ENCODE peak calls at places on chromosomes 12 and 14, in six cellular contexts. F, V, J, X, N and I are unnamed samples.

GRCh38 chr12:3797649-3798048 is 44.7 kb upstream of the CRACR2A start:
- DNase-seq in F (no peak), V (no peak), J (no peak), X (no peak), N (no peak), I (no peak)

GRCh38 chr14:103206023-103206481 is 82.8 kb downstream of the TNFAIP2 start:
- DNase-seq in F (no peak), V (no peak), J (no peak), X (no peak), N (no peak), I (no peak)

GRCh38 chr14:64711039-64711438 is 6.8 kb downstream of the PLEKHG3 start:
- DNase-seq in F (no peak), V (no peak), J (no peak), X (no peak), N (no peak), I (no peak)

GRCh38 chr12:123889848-123890535 is 82.6 kb downstream of the CCDC92 start:
- DNase-seq in F (no peak), V (no peak), J (no peak), X (no peak), N (no peak), I (no peak)

GRCh38 chr12:53659011-53659551 is 16.8 kb downstream of the ATP5MC2 start:
- DNase-seq in F (no peak), V (peak), J (peak), X (peak), N (no peak), I (no peak)

GRCh38 chr14:74848768-74849167 is 27.2 kb downstream of the PROX2 start:
- DNase-seq in F (no peak), V (no peak), J (no peak), X (no peak), N (no peak), I (no peak)

GRCh38 chr14:32724864-32725550 is 213.7 kb upstream of the NPAS3 start:
- DNase-seq in F (no peak), V (peak), J (no peak), X (no peak), N (no peak), I (peak)

GRCh38 chr14:78764240-78764639 is 594.1 kb downstream of the NRXN3 start:
- DNase-seq in F (no peak), V (peak), J (no peak), X (no peak), N (no peak), I (no peak)

GRCh38 chr12:106127289-106128126 is 11.2 kb downstream of the NUAK1 start:
- DNase-seq in F (no peak), V (peak), J (peak), X (peak), N (no peak), I (no peak)

GRCh38 chr12:9786726-9787339 is 26.1 kb upstream of the CD69 start:
- DNase-seq in F (no peak), V (no peak), J (no peak), X (no peak), N (no peak), I (no peak)

GRCh38 chr12:92938018-92938417 is 8.9 kb upstream of the EEA1 start:
- DNase-seq in F (no peak), V (no peak), J (no peak), X (no peak), N (no peak), I (no peak)

GRCh38 chr12:92928962-92929915 is at the start of gene EEA1:
- DNase-seq in F (peak), V (peak), J (peak), X (peak), N (peak), I (peak)

GRCh38 chr12:92929957-92930356 is 862 bp upstream of the EEA1 start:
- DNase-seq in F (no peak), V (no peak), J (peak), X (no peak), N (no peak), I (no peak)

GRCh38 chr12:92930421-92930820 is 1.3 kb upstream of the EEA1 start:
- DNase-seq in F (no peak), V (no peak), J (no peak), X (no peak), N (no peak), I (no peak)

DNA sequence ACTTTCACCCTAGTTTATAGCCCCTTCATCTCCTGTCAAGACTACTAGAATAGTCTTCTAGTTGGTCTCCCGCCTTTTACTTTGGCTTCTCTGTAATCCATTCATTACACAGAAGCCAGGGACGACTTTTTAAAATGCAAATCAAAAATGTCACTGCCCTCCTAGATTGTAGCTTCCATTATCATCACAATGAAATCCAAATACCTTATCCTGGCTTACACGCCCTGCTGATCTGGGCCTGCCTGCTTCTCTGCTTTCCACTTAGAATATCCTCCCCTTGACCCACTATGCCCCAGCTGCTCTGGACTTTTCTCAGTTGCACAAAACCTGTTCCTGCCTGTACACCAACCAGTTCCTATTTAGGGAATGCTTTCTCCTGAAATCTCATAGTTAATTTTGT is 4.5 kb upstream of the EEA1 start:
- DNase-seq in F (no peak), V (no peak), J (no peak), X (no peak), N (no peak), I (no peak)
- TF ChIP-seq BHLHE40 in F (no peak), V (no peak), J (no peak), X (no peak), N (no peak), I (no peak)

DNA sequence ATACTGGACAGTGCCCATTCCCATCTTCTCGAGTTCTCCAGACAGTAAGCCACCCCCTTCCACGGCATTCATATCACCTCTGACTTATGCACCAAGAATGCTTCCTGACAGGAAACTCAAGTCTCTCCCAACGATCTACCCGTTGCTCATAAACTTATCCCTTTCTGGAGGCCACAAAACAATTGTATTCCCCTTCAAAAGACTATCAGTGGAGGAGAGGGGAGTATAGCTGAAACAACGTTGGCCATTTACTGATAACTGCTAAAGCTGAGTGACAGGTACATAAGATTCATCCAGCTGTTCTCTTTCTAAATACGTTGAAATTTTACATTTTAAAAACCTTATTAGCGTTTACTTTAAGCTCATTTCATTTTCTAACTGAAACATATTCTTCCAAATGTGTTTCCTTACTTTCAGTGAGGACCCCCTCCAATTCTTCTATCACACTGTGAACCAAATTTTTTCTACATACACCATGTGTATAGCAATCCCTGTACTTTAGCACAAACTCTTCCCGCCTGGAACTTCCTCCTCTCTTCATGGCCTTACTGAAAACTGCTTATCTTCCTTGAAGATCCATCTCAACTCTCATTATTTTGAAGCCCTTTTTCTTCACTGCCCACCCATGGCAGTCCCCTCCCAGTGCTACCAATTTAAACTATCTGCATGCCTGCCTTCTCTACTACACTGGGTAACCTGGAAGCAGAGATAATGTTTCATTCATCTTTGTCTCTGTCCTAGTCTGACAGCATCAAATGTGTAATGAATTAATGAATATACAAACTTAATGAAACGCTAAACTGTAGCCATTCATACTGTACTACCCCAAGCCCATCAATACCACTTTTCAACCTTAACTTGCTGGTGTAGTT is 28.8 kb downstream of the ATXN2 start:
- DNase-seq in F (peak), V (peak), J (peak), X (no peak), N (no peak), I (no peak)
- TF ChIP-seq BHLHE40 in F (no peak), V (no peak), J (no peak), X (no peak), N (no peak), I (no peak)

GRCh38 chr14:76810953-76811400 is 1.7 kb downstream of the ANGEL1 start:
- DNase-seq in F (no peak), V (peak), J (peak), X (peak), N (no peak), I (peak)
- TF ChIP-seq BHLHE40 in F (no peak), V (no peak), J (no peak), X (no peak), N (no peak), I (no peak)

DNA sequence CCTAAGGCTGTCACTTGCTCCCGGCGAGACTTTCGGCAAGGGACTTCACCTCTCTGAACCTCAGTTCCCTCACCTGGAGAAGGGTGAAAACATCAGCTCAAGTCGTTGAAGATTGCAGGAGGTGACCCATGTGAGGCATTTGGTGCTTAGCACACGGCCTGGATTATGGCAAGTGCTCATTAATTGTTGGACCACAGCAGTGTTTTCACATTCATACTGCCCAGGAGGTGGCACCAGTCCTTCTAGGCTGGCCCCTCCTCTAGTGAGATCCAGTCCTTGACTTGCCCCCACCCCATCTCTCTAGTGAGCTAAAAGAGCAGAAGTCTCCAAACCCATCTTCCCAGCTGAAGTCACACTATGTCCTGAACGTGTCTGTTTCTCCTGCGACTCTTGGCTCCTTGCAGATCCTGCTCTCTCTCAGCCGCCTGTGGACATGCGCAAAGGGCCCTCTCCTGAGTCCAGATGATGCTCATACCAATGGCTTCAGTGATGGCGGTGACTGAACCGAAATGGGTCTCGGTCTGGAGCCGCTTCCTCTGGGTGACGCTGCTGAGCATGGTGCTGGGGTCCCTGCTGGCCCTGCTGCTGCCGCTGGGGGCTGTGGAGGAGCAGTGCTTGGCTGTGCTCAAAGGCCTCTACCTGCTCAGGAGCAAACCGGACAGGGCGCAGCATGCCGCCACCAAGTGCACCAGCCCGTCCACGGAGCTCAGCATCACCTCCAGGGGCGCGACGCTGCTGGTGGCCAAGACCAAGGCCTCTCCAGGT is 1.6 kb downstream of the FICD start:
- DNase-seq in F (no peak), V (no peak), J (peak), X (no peak), N (no peak), I (no peak)
- TF ChIP-seq BHLHE40 in F (no peak), V (no peak), J (no peak), X (no peak), N (no peak), I (no peak)

GRCh38 chr14:93073833-93074769 is 41.6 kb downstream of the ITPK1 start:
- DNase-seq in F (no peak), V (peak), J (no peak), X (peak), N (no peak), I (no peak)

GRCh38 chr14:93075891-93076290 is 39.8 kb downstream of the ITPK1 start:
- DNase-seq in F (no peak), V (no peak), J (no peak), X (no peak), N (no peak), I (no peak)

GRCh38 chr14:93072659-93073365 is 42.9 kb downstream of the ITPK1 start:
- DNase-seq in F (no peak), V (no peak), J (no peak), X (no peak), N (peak), I (no peak)

GRCh38 chr14:93076755-93077154 is 39.0 kb downstream of the ITPK1 start:
- DNase-seq in F (no peak), V (no peak), J (no peak), X (no peak), N (no peak), I (no peak)

GRCh38 chr14:93073366-93073722 is 42.4 kb downstream of the ITPK1 start:
- DNase-seq in F (no peak), V (no peak), J (no peak), X (no peak), N (no peak), I (no peak)
- TF ChIP-seq BHLHE40 in F (no peak), V (no peak), J (no peak), X (no peak), N (no peak), I (no peak)